ENCODE peak calls at places on chromosomes 2 and 18, in ten cellular contexts. K, H, T, L, I, D, C, J, W and S are unnamed samples.

GRCh38 chr2:181444654-181445053 is 12.5 kb upstream of the ITGA4 start:
- DNase-seq in K (no peak), H (no peak), T (no peak), L (no peak), I (no peak), D (no peak), C (no peak), J (no peak), W (no peak), S (no peak)

GRCh38 chr2:15154289-15154688 is 406.8 kb downstream of the NBAS start:
- DNase-seq in K (no peak), H (no peak), T (no peak), L (no peak), I (no peak), D (no peak), C (no peak), J (no peak), W (no peak), S (no peak)

GRCh38 chr2:68290825-68291224 is 28.9 kb downstream of the CNRIP1 start:
- DNase-seq in K (no peak), H (no peak), T (no peak), L (no peak), I (no peak), D (no peak), C (no peak), J (no peak), W (peak), S (no peak)

GRCh38 chr2:2899826-2900225 is 477.8 kb downstream of the EIPR1 start:
- DNase-seq in K (no peak), H (no peak), T (no peak), L (no peak), I (no peak), D (no peak), C (no peak), J (no peak), W (no peak), S (no peak)

GRCh38 chr2:72827999-72828646 is 2.3 kb upstream of the EXOC6B start:
- DNase-seq in K (no peak), H (no peak), T (no peak), L (no peak), I (no peak), D (no peak), C (peak), J (no peak), W (no peak), S (no peak)

GRCh38 chr2:82792316-82792715 is 1666.8 kb downstream of the SUCLG1 start:
- DNase-seq in K (no peak), H (no peak), T (no peak), L (no peak), I (no peak), D (no peak), C (no peak), J (no peak), W (no peak), S (no peak)

GRCh38 chr2:8923173-8923572 is 80.3 kb downstream of the MBOAT2 start:
- DNase-seq in K (no peak), H (no peak), T (no peak), L (no peak), I (no peak), D (no peak), C (no peak), J (no peak), W (no peak), S (no peak)

GRCh38 chr2:172698041-172698863 is 37.4 kb upstream of the RAPGEF4 start:
- DNase-seq in K (no peak), H (no peak), T (no peak), L (no peak), I (no peak), D (no peak), C (peak), J (peak), W (no peak), S (no peak)

GRCh38 chr18:23612434-23613090 is 26.3 kb upstream of the NPC1 start:
- DNase-seq in K (no peak), H (no peak), T (no peak), L (no peak), I (no peak), D (no peak), C (no peak), J (no peak), W (no peak), S (no peak)

GRCh38 chr2:132849118-132849517 is 179.1 kb upstream of the LYPD1 start:
- DNase-seq in K (no peak), H (no peak), T (no peak), L (no peak), I (no peak), D (no peak), C (peak), J (no peak), W (no peak), S (no peak)

GRCh38 chr2:10302479-10303173 is at the start of gene HPCAL1:
- DNase-seq in K (peak), H (peak), T (peak), L (peak), I (peak), D (peak), C (peak), J (peak), W (peak), S (peak)

GRCh38 chr2:75560022-75560767 is 544 bp downstream of the EVA1A start:
- DNase-seq in K (no peak), H (peak), T (no peak), L (no peak), I (no peak), D (no peak), C (peak), J (no peak), W (peak), S (no peak)

GRCh38 chr2:46082531-46083485 is 214.4 kb upstream of the EPAS1 start:
- DNase-seq in K (no peak), H (no peak), T (no peak), L (no peak), I (no peak), D (no peak), C (peak), J (no peak), W (no peak), S (no peak)

GRCh38 chr18:23138470-23138869 is 3.2 kb downstream of the CABLES1 start:
- DNase-seq in K (no peak), H (peak), T (no peak), L (no peak), I (no peak), D (peak), C (no peak), J (no peak), W (peak), S (no peak)

GRCh38 chr2:241666627-241667400 is 19.8 kb downstream of the DTYMK start:
- DNase-seq in K (no peak), H (peak), T (no peak), L (no peak), I (no peak), D (no peak), C (no peak), J (no peak), W (peak), S (no peak)

GRCh38 chr2:36245632-36246031 is 109.9 kb upstream of the CRIM1 start:
- DNase-seq in K (no peak), H (no peak), T (no peak), L (no peak), I (no peak), D (no peak), C (no peak), J (no peak), W (no peak), S (no peak)